ENCODE peak calls at places on chromosomes 6 and 20, in ten cellular contexts. A is mesendoderm; Q is neuronal stem cell; W is SJSA1; Z is adrenal gland; P is heart left ventricle; Y is effector memory CD4-positive, alpha-beta T cell; V is A549; F is naive thymus-derived CD4-positive, alpha-beta T cell; B is fibroblast of lung. I is an unnamed sample. For H3K4me1, the result is how much of the 10 kb centered on the place peaks cover.

GRCh38 chr20:56515657-56516381 is 8.7 kb upstream of the FAM209A start:
- DNase-seq in A (no peak), Q (no peak), W (no peak), Z (no peak), P (no peak), Y (no peak), V (no peak), F (no peak), B (peak), I (no peak)

GRCh38 chr6:122063090-122063489 is 336.4 kb upstream of the HSF2 start:
- DNase-seq in A (no peak), Q (peak), W (no peak), Z (no peak), P (no peak), Y (no peak), V (no peak), F (no peak), B (no peak), I (no peak)

GRCh38 chr6:135062735-135063134 is 8.1 kb upstream of the HBS1L start:
- DNase-seq in A (peak), Q (no peak), W (no peak), Z (no peak), P (no peak), Y (no peak), V (no peak), F (no peak), B (no peak), I (no peak)

GRCh38 chr6:92361990-92362770 is 1057.2 kb downstream of the EPHA7 start:
- DNase-seq in A (no peak), Q (no peak), W (no peak), Z (no peak), P (no peak), Y (no peak), V (no peak), F (no peak), B (peak), I (no peak)

GRCh38 chr6:40054602-40055001 is 120.3 kb upstream of the MOCS1 start:
- DNase-seq in A (no peak), Q (no peak), W (no peak), Z (no peak), P (no peak), Y (no peak), V (no peak), F (no peak), B (no peak), I (no peak)

GRCh38 chr6:38996676-38997075 is 51.9 kb upstream of the GLP1R start:
- DNase-seq in A (no peak), Q (no peak), W (no peak), Z (no peak), P (peak), Y (no peak), V (no peak), F (no peak), B (no peak), I (no peak)

GRCh38 chr6:147406783-147407182 is 101.7 kb upstream of the SAMD5 start:
- DNase-seq in A (no peak), Q (no peak), W (no peak), Z (no peak), P (no peak), Y (no peak), V (no peak), F (no peak), B (no peak), I (no peak)

GRCh38 chr20:19212524-19213502 is at the start of gene SLC24A3:
- DNase-seq in A (peak), Q (peak), W (no peak), Z (peak), P (peak), Y (no peak), V (peak), F (no peak), B (peak), I (peak)

GRCh38 chr6:54441687-54442248 is 133.5 kb downstream of the TINAG start:
- DNase-seq in A (no peak), Q (no peak), W (no peak), Z (no peak), P (no peak), Y (no peak), V (no peak), F (no peak), B (no peak), I (no peak)

GRCh38 chr6:131858765-131859490 is 51.1 kb downstream of the ENPP1 start:
- DNase-seq in A (peak), Q (no peak), W (no peak), Z (no peak), P (no peak), Y (no peak), V (no peak), F (no peak), B (peak), I (no peak)

GRCh38 chr6:90584636-90585255 is 2.1 kb downstream of the MAP3K7 start:
- DNase-seq in A (peak), Q (no peak), W (no peak), Z (no peak), P (no peak), Y (no peak), V (no peak), F (no peak), B (no peak), I (no peak)

GRCh38 chr6:44527191-44527960 is 139.9 kb downstream of the CDC5L start:
- DNase-seq in A (no peak), Q (no peak), W (no peak), Z (no peak), P (no peak), Y (no peak), V (no peak), F (no peak), B (no peak), I (peak)

GRCh38 chr6:87932361-87932760 is 115.3 kb upstream of the SPACA1 start:
- DNase-seq in A (peak), Q (no peak), W (no peak), Z (no peak), P (no peak), Y (no peak), V (no peak), F (no peak), B (no peak), I (no peak)

GRCh38 chr6:139858444-139858843 is 484.0 kb upstream of the CITED2 start:
- DNase-seq in A (no peak), Q (no peak), W (no peak), Z (no peak), P (no peak), Y (no peak), V (no peak), F (no peak), B (no peak), I (no peak)

GRCh38 chr6:132369526-132369925 is 31.7 kb downstream of the MOXD1 start:
- DNase-seq in A (no peak), Q (no peak), W (peak), Z (peak), P (no peak), Y (no peak), V (no peak), F (no peak), B (peak), I (no peak)

GRCh38 chr6:15266423-15266996 is 20.6 kb downstream of the JARID2 start:
- DNase-seq in A (peak), Q (no peak), W (peak), Z (no peak), P (no peak), Y (no peak), V (no peak), F (no peak), B (no peak), I (peak)
- H3K4me1 ChIP-seq in A (under half), Q (under half), W (half or more), Z (half or more), P (half or more), Y (under half), V (under half), F (under half), B (under half), I (half or more)

GRCh38 chr6:107621216-107621940 is 131.5 kb downstream of the SOBP start:
- DNase-seq in A (no peak), Q (no peak), W (no peak), Z (no peak), P (no peak), Y (no peak), V (no peak), F (no peak), B (no peak), I (no peak)
- H3K4me1 ChIP-seq in A (under half), Q (under half), W (under half), Z (under half), P (under half), Y (under half), V (under half), F (under half), B (under half), I (under half)

DNA sequence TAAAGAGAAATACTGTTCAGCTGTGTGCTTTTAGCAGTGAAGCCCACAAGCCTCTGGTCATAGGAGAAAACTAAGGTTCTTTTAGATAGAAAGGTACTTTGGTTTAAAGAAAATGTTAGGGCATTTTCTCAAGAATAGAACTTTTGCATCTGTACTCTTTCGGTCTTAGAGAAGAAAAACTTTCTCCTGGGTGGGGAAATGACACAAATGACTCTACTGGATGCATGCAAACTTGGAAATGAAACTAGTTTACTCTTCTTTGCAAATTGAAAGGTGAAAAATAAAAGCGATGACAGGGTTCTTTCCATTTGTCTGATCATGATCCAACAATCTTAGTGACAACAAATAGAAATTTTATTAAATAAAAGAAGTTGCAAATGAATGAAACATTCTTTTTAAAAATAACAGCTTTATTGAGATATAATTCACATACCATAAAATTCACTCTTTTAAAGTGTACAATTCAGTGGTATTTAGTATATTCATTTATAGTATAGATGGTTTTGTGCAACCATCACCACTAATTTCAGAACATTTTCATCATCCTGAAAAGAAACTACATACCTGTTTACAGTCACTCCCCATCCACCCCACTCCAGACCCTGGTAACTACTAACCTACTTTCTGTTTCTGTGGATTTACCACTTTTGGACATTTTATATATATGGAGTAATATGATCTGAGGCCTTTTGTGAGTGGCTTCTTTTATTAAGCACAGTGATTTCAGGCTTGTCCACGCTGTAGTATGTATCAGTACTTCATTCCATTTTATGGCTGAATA is 2.3 kb upstream of the TMEM217 start:
- DNase-seq in A (no peak), Q (no peak), W (no peak), Z (no peak), P (no peak), Y (no peak), V (no peak), F (no peak), B (no peak), I (no peak)
- H3K4me1 ChIP-seq in A (under half), Q (under half), W (under half), Z (under half), P (under half), Y (under half), V (under half), F (under half), B (under half), I (under half)

GRCh38 chr20:17594443-17594842 is 24.6 kb downstream of the DSTN start:
- DNase-seq in A (peak), Q (no peak), W (no peak), Z (no peak), P (no peak), Y (no peak), V (no peak), F (no peak), B (peak), I (no peak)
- H3K4me1 ChIP-seq in A (under half), Q (under half), W (under half), Z (half or more), P (half or more), Y (under half), V (under half), F (under half), B (under half), I (under half)

DNA sequence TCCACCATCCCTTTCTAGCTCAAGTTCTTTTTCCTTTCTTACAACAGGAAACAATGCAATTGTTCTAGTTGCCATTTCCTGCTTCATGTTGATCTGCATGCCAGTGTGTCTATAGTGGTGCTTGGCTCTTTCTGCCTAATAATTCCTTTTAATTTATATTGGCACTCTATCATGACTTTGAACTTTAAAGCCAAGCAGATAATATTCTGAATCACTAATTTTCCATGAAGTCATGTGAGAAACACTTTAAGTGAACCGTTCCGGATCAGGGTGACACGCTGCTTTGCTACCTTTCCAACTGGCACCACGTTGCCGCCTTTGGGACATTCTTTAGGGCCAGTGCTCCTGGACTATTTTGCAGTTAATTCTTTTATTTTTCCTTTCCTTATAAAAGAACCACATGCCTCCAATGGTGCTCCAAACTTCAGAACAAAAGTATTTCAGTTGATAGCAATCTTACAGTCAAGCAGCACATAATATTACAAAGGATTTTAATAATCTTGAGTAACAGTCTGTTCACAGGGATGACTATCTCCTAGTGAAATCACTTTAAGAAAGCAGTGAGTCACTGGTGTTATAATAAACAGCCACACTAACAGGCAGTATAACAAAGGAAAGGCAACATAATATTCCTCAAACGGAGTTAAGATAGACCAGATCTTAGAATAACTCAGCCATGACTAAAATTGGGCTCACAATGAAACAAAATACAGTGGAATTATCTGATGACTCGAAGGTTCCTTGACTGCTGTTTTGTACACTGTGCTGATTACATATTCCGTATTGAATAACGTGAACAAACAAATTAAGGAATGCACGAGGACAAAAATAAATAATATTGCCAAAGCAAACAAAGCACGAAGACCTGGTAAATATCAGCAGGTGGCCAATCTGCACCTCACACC is 19.0 kb upstream of the BLOC1S5 start:
- DNase-seq in A (peak), Q (no peak), W (no peak), Z (peak), P (no peak), Y (no peak), V (peak), F (no peak), B (peak), I (no peak)
- H3K4me1 ChIP-seq in A (under half), Q (under half), W (under half), Z (half or more), P (under half), Y (under half), V (half or more), F (under half), B (under half), I (under half)

I was measured in upper lobe of left lung.